ENCODE peak calls at places on chromosomes 11 and 22, in four cellular contexts. O, X, E and W are unnamed samples.

GRCh38 chr11:67409261-67409666 is 5.4 kb downstream of the TBC1D10C start:
- DNase-seq in O (no peak), E (no peak), X (no peak), W (no peak)

GRCh38 chr11:123616505-123617198 is 37.8 kb downstream of the SCN3B start:
- DNase-seq in X (peak), E (no peak), O (peak), W (peak)

GRCh38 chr11:121578216-121579063 is 125.7 kb upstream of the SORL1-AS1 start:
- DNase-seq in X (no peak), E (no peak), O (no peak), W (no peak)

GRCh38 chr11:44899959-44900358 is 50.7 kb downstream of the TP53I11 start:
- DNase-seq in X (peak), O (no peak), E (no peak), W (no peak)

GRCh38 chr11:11841605-11842425 is at the start of gene USP47:
- DNase-seq in E (peak), X (peak), O (peak), W (peak)

GRCh38 chr11:60924906-60925684 is 835 bp downstream of the TMEM132A start:
- DNase-seq in O (no peak), E (no peak), X (no peak), W (no peak)

GRCh38 chr22:49014227-49015201 is 813.2 kb downstream of the BRD1 start:
- DNase-seq in X (no peak), O (no peak), E (no peak), W (no peak)

GRCh38 chr22:24503851-24504170 is 8.7 kb downstream of the UPB1 start:
- DNase-seq in X (no peak), E (no peak), O (no peak), W (no peak)

GRCh38 chr11:118699508-118700220 is 20.2 kb upstream of the TREH start:
- DNase-seq in O (no peak), E (no peak), X (no peak), W (peak)

GRCh38 chr11:127966821-127967220 is 620.5 kb downstream of the ETS1 start:
- DNase-seq in X (no peak), O (no peak), E (no peak), W (no peak)

GRCh38 chr11:78525720-78526119 is 48.9 kb downstream of the NARS2 start:
- DNase-seq in O (no peak), X (no peak), E (no peak), W (no peak)

GRCh38 chr11:107856180-107856980 is 2.2 kb downstream of the SLC35F2 start:
- DNase-seq in X (no peak), O (no peak), E (no peak), W (no peak)

GRCh38 chr11:120773501-120774031 is 250.3 kb upstream of the TBCEL start:
- DNase-seq in E (no peak), O (no peak), X (no peak), W (no peak)

GRCh38 chr11:17013548-17014320 is 480 bp downstream of the PLEKHA7 start:
- DNase-seq in X (no peak), E (no peak), O (peak), W (peak)

GRCh38 chr11:15627560-15627959 is 512.8 kb downstream of the INSC start:
- DNase-seq in O (no peak), E (no peak), X (no peak), W (no peak)

GRCh38 chr22:19890502-19891349 is 36.1 kb upstream of the GNB1L start:
- DNase-seq in O (no peak), E (no peak), X (no peak), W (no peak)
- H3K4me3 ChIP-seq in O (no peak), E (no peak), X (no peak), W (no peak)

GRCh38 chr22:43476341-43476740 is 64.5 kb downstream of the MPPED1 start:
- DNase-seq in E (no peak), O (no peak), X (no peak), W (no peak)

GRCh38 chr22:43474161-43475101 is 62.6 kb downstream of the MPPED1 start:
- DNase-seq in O (no peak), E (no peak), X (no peak), W (no peak)

GRCh38 chr22:43477151-43477725 is 65.4 kb downstream of the MPPED1 start:
- DNase-seq in X (no peak), O (no peak), E (no peak), W (no peak)

GRCh38 chr22:43476751-43477150 is 64.9 kb downstream of the MPPED1 start:
- DNase-seq in X (no peak), E (no peak), O (no peak), W (no peak)

DNA sequence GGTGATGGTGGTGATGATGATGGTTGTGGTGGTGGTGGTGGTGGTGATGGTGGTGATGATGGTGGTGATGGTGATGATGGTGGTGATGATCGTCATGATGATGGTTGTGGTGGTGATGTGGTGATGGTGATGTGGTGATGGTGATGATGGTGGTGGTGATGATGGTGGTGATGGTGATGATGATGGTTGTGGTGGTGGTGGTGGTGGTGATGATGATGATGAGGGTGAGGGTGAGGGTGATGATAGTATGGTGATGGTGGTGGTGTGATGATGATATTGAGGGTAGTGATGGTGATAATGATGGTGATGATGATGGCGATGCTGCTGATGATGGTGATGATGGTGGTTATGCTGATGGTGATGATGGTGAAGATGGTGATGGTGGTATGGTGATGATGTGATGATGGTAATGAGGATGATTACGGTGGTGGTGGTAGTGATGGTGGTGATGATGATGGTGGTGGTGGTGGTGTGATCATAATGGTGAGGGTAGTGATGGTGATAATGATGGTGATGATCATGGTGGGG is 63.8 kb downstream of the MPPED1 start:
- DNase-seq in X (no peak), O (no peak), E (no peak), W (no peak)
- H3K4me3 ChIP-seq in X (no peak), O (no peak), E (no peak), W (no peak)

GRCh38 chr11:116709970-116710369 is 62.8 kb downstream of the BUD13 start:
- DNase-seq in X (no peak), E (no peak), O (no peak), W (no peak)

GRCh38 chr11:116710762-116711161 is 62.0 kb downstream of the BUD13 start:
- DNase-seq in O (no peak), X (no peak), E (no peak), W (no peak)

GRCh38 chr11:116703421-116703820 is 69.4 kb downstream of the BUD13 start:
- DNase-seq in X (no peak), O (no peak), E (no peak), W (peak)

GRCh38 chr11:116707746-116708145 is 65.0 kb downstream of the BUD13 start:
- DNase-seq in E (no peak), X (no peak), O (no peak), W (no peak)

DNA sequence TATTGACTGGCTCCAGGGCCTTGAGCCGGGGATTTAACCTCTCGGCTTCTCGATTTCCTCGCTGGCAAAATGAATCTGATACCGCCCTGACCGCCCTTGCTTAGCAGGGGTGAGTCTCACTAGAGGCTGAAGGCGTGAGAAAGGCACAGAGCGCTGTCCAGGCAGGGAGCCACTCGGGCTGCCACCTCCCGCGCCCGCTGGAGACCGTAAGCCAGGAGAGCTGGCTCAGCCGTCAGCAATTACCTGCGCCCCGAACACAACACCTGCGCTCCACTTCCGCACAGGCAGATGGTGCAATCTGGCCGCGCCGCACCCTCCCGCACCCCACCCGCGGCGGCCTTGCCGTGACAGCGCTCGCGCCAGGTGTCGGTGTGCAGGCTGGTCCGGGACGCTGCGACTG is 65.5 kb downstream of the BUD13 start:
- DNase-seq in O (no peak), E (no peak), X (no peak), W (peak)
- H3K4me3 ChIP-seq in O (no peak), E (no peak), X (no peak), W (no peak)

GRCh38 chr11:7672276-7672959 is 882 bp downstream of the CYB5R2 start:
- DNase-seq in E (no peak), O (no peak), X (no peak), W (no peak)
- H3K4me3 ChIP-seq in E (peak), O (no peak), X (no peak), W (no peak)

GRCh38 chr22:31094741-31095140 is 12.6 kb downstream of the SELENOM start:
- DNase-seq in O (no peak), X (no peak), E (no peak), W (no peak)

GRCh38 chr22:31095637-31096249 is 11.6 kb downstream of the SELENOM start:
- DNase-seq in E (no peak), X (no peak), O (no peak), W (no peak)

GRCh38 chr22:31092161-31092560 is 11.0 kb downstream of the SMTN start:
- DNase-seq in O (no peak), X (no peak), E (no peak), W (no peak)

GRCh38 chr22:31093090-31093850 is 12.2 kb downstream of the SMTN start:
- DNase-seq in E (no peak), O (peak), X (no peak), W (no peak)

DNA sequence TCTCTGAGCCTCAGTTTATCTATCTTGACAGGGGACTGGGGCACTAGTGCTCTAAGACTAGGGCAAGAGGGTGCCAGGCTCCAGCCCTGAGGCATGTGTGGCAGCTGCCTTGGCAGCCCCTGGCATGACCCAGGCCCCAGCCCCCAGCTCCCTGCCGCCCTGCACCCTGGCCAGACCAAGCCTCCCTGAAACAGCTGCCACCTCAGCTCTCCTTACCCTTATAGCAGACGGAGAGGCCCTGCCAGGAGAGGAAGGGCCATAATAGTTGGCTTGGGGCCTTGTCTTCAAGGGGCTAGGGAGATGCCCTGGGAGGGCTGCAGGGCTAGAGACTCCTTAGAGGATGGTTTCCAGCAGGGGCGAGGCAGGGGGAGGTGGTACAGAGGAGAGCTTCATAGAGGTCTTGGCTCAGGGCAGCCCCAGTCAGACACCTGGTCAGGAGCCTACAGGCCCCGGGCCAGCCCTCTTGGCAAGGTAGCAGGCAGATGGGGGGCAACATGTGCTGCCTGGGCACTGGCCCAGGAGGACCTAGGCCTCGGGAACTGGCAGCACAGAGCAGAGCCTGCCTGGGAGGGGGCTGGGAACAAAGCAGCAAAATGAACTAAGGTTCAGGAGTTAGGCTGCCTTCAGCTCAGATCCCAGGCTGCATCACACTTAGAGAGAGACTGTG is 13.0 kb downstream of the SMTN start:
- DNase-seq in X (no peak), O (no peak), E (no peak), W (no peak)
- H3K4me3 ChIP-seq in X (no peak), O (peak), E (peak), W (no peak)

GRCh38 chr11:113505541-113506375 is 30.6 kb upstream of the DRD2 start:
- DNase-seq in O (no peak), E (no peak), X (peak), W (no peak)

GRCh38 chr11:113504071-113504470 is 28.9 kb upstream of the DRD2 start:
- DNase-seq in X (no peak), O (no peak), E (no peak), W (no peak)

GRCh38 chr11:113504586-113504985 is 29.4 kb upstream of the DRD2 start:
- DNase-seq in E (no peak), X (no peak), O (no peak), W (no peak)

GRCh38 chr11:113506461-113506860 is 31.3 kb upstream of the DRD2 start:
- DNase-seq in E (no peak), O (no peak), X (no peak), W (no peak)

DNA sequence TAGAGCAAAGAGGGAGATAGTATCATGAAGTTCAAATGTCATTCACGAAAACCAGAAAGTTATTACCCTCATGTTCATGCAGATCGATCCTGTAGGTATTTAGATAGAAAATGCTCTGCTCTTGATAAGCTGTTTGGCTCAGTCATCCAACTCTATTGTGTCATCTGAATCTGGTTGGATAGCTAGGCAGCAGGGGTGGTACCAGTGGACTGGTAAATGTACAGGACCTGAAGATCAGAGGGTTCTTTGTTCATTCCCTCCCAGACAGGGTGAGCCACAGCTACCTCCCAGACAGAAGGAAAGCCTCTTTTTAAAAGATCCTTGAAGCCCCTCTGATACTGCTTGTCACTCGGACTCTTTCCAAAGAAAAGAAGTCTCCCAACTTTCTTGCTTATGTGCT is 29.8 kb upstream of the DRD2 start:
- DNase-seq in X (no peak), E (no peak), O (no peak), W (no peak)
- H3K4me3 ChIP-seq in X (no peak), E (no peak), O (no peak), W (no peak)

GRCh38 chr11:134638796-134639540 is 226.9 kb upstream of the B3GAT1 start:
- DNase-seq in O (no peak), E (no peak), X (no peak), W (no peak)

GRCh38 chr11:134639586-134640330 is 227.7 kb upstream of the B3GAT1 start:
- DNase-seq in E (no peak), X (no peak), O (no peak), W (no peak)

GRCh38 chr11:134640971-134641968 is 229.2 kb upstream of the B3GAT1 start:
- DNase-seq in X (no peak), O (no peak), E (no peak), W (no peak)

GRCh38 chr11:134642206-134642605 is 230.2 kb upstream of the B3GAT1 start:
- DNase-seq in O (no peak), E (no peak), X (no peak), W (no peak)

GRCh38 chr11:134640536-134640935 is 228.5 kb upstream of the B3GAT1 start:
- DNase-seq in E (no peak), X (no peak), O (no peak), W (no peak)
- H3K4me3 ChIP-seq in E (no peak), X (no peak), O (no peak), W (no peak)

GRCh38 chr11:63873381-63873780 is 34.5 kb downstream of the MARK2 start:
- DNase-seq in E (no peak), X (no peak), O (no peak), W (no peak)

GRCh38 chr11:63874511-63874910 is 35.6 kb downstream of the MARK2 start:
- DNase-seq in O (no peak), X (no peak), E (no peak), W (peak)

GRCh38 chr11:63870351-63871197 is 31.7 kb downstream of the MARK2 start:
- DNase-seq in E (no peak), O (no peak), X (no peak), W (no peak)

GRCh38 chr11:63872833-63873201 is 33.9 kb downstream of the MARK2 start:
- DNase-seq in X (no peak), E (no peak), O (peak), W (peak)

DNA sequence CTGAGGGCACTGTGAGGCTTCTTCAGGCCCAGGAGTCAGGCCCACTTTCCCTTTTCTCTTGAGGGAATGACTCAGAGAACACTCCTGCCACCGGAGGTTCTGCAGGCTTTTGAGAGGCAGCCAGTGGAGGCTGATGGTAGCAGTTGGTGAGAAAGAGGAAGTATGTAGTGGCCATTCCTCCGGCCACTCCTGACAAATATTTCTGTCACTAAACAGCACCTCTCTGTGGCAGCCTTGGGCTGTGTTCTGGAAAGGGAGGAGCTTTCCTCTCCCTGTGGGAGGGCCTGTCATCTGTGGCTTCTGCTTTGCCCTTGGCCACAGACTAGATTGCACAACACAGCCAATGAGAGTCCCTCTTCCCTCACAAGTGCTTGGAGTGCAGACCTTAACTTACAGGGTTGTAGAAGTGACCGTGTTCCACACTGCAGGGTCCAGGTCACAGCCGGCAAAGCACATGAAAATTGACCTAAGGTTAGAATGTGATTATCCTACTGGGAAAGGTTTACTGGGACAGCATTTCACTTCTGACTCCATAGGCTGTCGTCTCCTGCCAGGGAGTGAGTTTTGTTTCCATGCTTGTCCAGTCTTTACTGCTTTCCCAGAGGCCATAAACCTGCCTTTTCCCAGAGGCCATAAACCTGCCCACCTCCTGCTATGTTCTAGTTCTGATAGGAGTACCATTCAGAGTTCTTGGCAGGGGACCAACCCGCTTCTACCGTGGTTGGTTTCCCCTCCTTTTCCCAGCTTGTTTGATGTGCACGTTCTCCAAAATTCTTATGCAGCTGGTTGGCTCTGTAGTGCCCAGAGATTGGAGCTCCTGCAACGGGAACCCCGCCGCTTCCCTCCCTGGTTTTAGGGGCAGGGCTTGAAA is 33.3 kb downstream of the MARK2 start:
- DNase-seq in X (peak), E (peak), O (peak), W (peak)
- H3K4me3 ChIP-seq in X (no peak), E (peak), O (no peak), W (no peak)

DNA sequence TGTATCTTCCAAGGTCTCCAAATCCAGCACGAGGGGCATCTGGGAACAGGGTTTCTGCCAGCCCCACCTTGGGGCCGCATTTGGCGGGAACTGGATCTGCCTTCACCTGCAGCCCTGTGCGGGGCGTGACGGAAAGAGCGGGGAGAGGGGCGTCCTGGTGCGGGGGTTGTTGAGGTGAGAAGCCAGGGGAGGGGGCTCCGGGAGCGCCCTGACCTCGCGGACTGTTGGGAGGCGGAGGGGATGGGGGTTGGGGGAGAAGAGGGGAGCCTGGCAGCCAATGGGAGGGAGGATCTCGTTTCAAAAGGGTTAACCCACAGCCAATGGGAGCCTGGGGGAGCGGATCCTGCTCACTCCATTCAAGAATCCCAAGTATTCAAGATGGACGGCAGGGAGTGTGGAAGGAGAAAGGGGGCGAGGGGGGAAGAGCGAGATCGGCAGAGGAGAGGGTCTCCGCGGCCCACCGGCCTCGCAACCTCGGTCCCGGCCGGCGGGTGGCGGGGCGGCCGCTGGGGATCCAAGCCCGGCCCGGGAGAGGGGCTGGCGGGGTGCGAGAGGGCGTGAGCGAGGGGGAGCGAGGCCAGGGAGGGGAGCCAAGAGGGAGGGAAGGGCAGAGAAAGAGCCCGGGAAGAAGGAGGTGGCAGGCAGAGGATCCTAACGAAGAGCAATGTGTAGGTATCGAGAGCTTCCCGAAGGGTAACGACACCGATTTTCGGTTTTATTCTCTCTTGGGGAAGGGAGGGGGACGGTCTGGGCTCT is 11.5 kb downstream of the YPEL4 start:
- DNase-seq in O (peak), E (peak), X (peak), W (peak)
- H3K4me3 ChIP-seq in O (peak), E (peak), X (peak), W (peak)